ENCODE peak calls at places on chromosomes 5 and 9, in six cellular contexts. One of them, this sample, is unnamed.

GRCh38 chr5:103523319-103523718 is 39.3 kb downstream of the NUDT12 start:
- DNase-seq in neural progenitor cell: no peak
- DNase-seq in LoVo: peak; percentile 77
- DNase-seq in stimulated activated CD4-positive, alpha-beta T cell treated with anti-CD3 and anti-CD28 coated beads, Interleukin-4, amount 100 ng/mL, for 24 hours: no peak
- DNase-seq in ecto neural progenitor cell: no peak
- DNase-seq in stimulated activated CD8-positive, alpha-beta memory T cell treated with anti-CD3 and anti-CD28 coated beads, Interleukin-4, amount 100 ng/mL, for 24 hours: no peak
- DNase-seq in this sample: no peak

GRCh38 chr5:96081276-96081858 is 119.7 kb upstream of the ELL2 start:
- DNase-seq in ecto neural progenitor cell: no peak
- DNase-seq in LoVo: no peak
- DNase-seq in stimulated activated CD8-positive, alpha-beta memory T cell treated with anti-CD3 and anti-CD28 coated beads, Interleukin-4, amount 100 ng/mL, for 24 hours: no peak
- DNase-seq in neural progenitor cell: no peak
- DNase-seq in stimulated activated CD4-positive, alpha-beta T cell treated with anti-CD3 and anti-CD28 coated beads, Interleukin-4, amount 100 ng/mL, for 24 hours: no peak
- DNase-seq in this sample: no peak

GRCh38 chr5:3216386-3216785 is 379.2 kb upstream of the IRX1 start:
- DNase-seq in neural progenitor cell: no peak
- DNase-seq in stimulated activated CD8-positive, alpha-beta memory T cell treated with anti-CD3 and anti-CD28 coated beads, Interleukin-4, amount 100 ng/mL, for 24 hours: no peak
- DNase-seq in ecto neural progenitor cell: no peak
- DNase-seq in stimulated activated CD4-positive, alpha-beta T cell treated with anti-CD3 and anti-CD28 coated beads, Interleukin-4, amount 100 ng/mL, for 24 hours: no peak
- DNase-seq in LoVo: no peak
- DNase-seq in this sample: no peak

GRCh38 chr5:77129386-77129785 is 42.3 kb upstream of the ZBED3 start:
- DNase-seq in neural progenitor cell: peak; percentile 71
- DNase-seq in stimulated activated CD4-positive, alpha-beta T cell treated with anti-CD3 and anti-CD28 coated beads, Interleukin-4, amount 100 ng/mL, for 24 hours: no peak
- DNase-seq in ecto neural progenitor cell: peak; percentile 61
- DNase-seq in LoVo: no peak
- DNase-seq in stimulated activated CD8-positive, alpha-beta memory T cell treated with anti-CD3 and anti-CD28 coated beads, Interleukin-4, amount 100 ng/mL, for 24 hours: no peak
- DNase-seq in this sample: no peak

GRCh38 chr9:131398204-131398603 is 4.3 kb downstream of the PRRC2B start:
- DNase-seq in stimulated activated CD8-positive, alpha-beta memory T cell treated with anti-CD3 and anti-CD28 coated beads, Interleukin-4, amount 100 ng/mL, for 24 hours: no peak
- DNase-seq in stimulated activated CD4-positive, alpha-beta T cell treated with anti-CD3 and anti-CD28 coated beads, Interleukin-4, amount 100 ng/mL, for 24 hours: peak; percentile 43
- DNase-seq in LoVo: no peak
- DNase-seq in ecto neural progenitor cell: no peak
- DNase-seq in neural progenitor cell: no peak
- DNase-seq in this sample: peak; percentile 68

GRCh38 chr5:131994533-131995226 is 16.8 kb downstream of the ACSL6 start:
- DNase-seq in neural progenitor cell: peak; percentile 38
- DNase-seq in LoVo: no peak
- DNase-seq in ecto neural progenitor cell: no peak
- DNase-seq in stimulated activated CD4-positive, alpha-beta T cell treated with anti-CD3 and anti-CD28 coated beads, Interleukin-4, amount 100 ng/mL, for 24 hours: no peak
- DNase-seq in stimulated activated CD8-positive, alpha-beta memory T cell treated with anti-CD3 and anti-CD28 coated beads, Interleukin-4, amount 100 ng/mL, for 24 hours: no peak
- DNase-seq in this sample: no peak

GRCh38 chr5:175821790-175822211 is 49.6 kb upstream of the CPLX2 start:
- DNase-seq in LoVo: peak; percentile 9
- DNase-seq in ecto neural progenitor cell: no peak
- DNase-seq in stimulated activated CD8-positive, alpha-beta memory T cell treated with anti-CD3 and anti-CD28 coated beads, Interleukin-4, amount 100 ng/mL, for 24 hours: no peak
- DNase-seq in neural progenitor cell: no peak
- DNase-seq in stimulated activated CD4-positive, alpha-beta T cell treated with anti-CD3 and anti-CD28 coated beads, Interleukin-4, amount 100 ng/mL, for 24 hours: peak; percentile 16
- DNase-seq in this sample: no peak

GRCh38 chr9:136587145-136587943 is 41.5 kb upstream of the NOTCH1 start:
- DNase-seq in stimulated activated CD4-positive, alpha-beta T cell treated with anti-CD3 and anti-CD28 coated beads, Interleukin-4, amount 100 ng/mL, for 24 hours: no peak
- DNase-seq in stimulated activated CD8-positive, alpha-beta memory T cell treated with anti-CD3 and anti-CD28 coated beads, Interleukin-4, amount 100 ng/mL, for 24 hours: no peak
- DNase-seq in LoVo: no peak
- DNase-seq in ecto neural progenitor cell: peak; percentile 90
- DNase-seq in neural progenitor cell: peak; percentile 93
- DNase-seq in this sample: peak; percentile 53

GRCh38 chr9:3436629-3437028 is 89.2 kb downstream of the RFX3 start:
- DNase-seq in stimulated activated CD8-positive, alpha-beta memory T cell treated with anti-CD3 and anti-CD28 coated beads, Interleukin-4, amount 100 ng/mL, for 24 hours: no peak
- DNase-seq in stimulated activated CD4-positive, alpha-beta T cell treated with anti-CD3 and anti-CD28 coated beads, Interleukin-4, amount 100 ng/mL, for 24 hours: no peak
- DNase-seq in neural progenitor cell: no peak
- DNase-seq in LoVo: no peak
- DNase-seq in ecto neural progenitor cell: no peak
- DNase-seq in this sample: no peak

GRCh38 chr5:148145916-148146315 is 22.4 kb upstream of the SPINK14 start:
- DNase-seq in neural progenitor cell: no peak
- DNase-seq in stimulated activated CD8-positive, alpha-beta memory T cell treated with anti-CD3 and anti-CD28 coated beads, Interleukin-4, amount 100 ng/mL, for 24 hours: no peak
- DNase-seq in ecto neural progenitor cell: no peak
- DNase-seq in stimulated activated CD4-positive, alpha-beta T cell treated with anti-CD3 and anti-CD28 coated beads, Interleukin-4, amount 100 ng/mL, for 24 hours: no peak
- DNase-seq in LoVo: peak; percentile 85
- DNase-seq in this sample: peak; percentile 62

GRCh38 chr9:34032631-34033030 is 16.1 kb downstream of the UBAP2 start:
- DNase-seq in neural progenitor cell: no peak
- DNase-seq in stimulated activated CD4-positive, alpha-beta T cell treated with anti-CD3 and anti-CD28 coated beads, Interleukin-4, amount 100 ng/mL, for 24 hours: no peak
- DNase-seq in stimulated activated CD8-positive, alpha-beta memory T cell treated with anti-CD3 and anti-CD28 coated beads, Interleukin-4, amount 100 ng/mL, for 24 hours: no peak
- DNase-seq in ecto neural progenitor cell: no peak
- DNase-seq in LoVo: no peak
- DNase-seq in this sample: no peak

GRCh38 chr9:131610231-131610761 is 65.0 kb downstream of the PRRT1B start:
- DNase-seq in stimulated activated CD8-positive, alpha-beta memory T cell treated with anti-CD3 and anti-CD28 coated beads, Interleukin-4, amount 100 ng/mL, for 24 hours: no peak
- DNase-seq in neural progenitor cell: no peak
- DNase-seq in LoVo: no peak
- DNase-seq in stimulated activated CD4-positive, alpha-beta T cell treated with anti-CD3 and anti-CD28 coated beads, Interleukin-4, amount 100 ng/mL, for 24 hours: no peak
- DNase-seq in ecto neural progenitor cell: no peak
- DNase-seq in this sample: no peak

This sample was measured in lung.